ENCODE peak calls at places on chromosomes 12 and 14, in seven cellular contexts. U is skeletal muscle cell, B is ovary, O is cardiac muscle cell, V is HL-60, C is right lobe of liver, A is aorta. G is an unnamed sample.

GRCh38 chr14:65173973-65174693 is 71.8 kb upstream of the MAX start:
- DNase-seq in O (peak; percentile 43), C (no peak), B (no peak), U (no peak), V (no peak), A (no peak), G (no peak)

GRCh38 chr12:51970904-51971646 is 19.6 kb downstream of the ACVR1B start:
- DNase-seq in O (peak; percentile 52), A (no peak), U (no peak), C (no peak), V (no peak), B (no peak), G (peak; percentile 89)

GRCh38 chr12:79725987-79726386 is 35.2 kb upstream of the PAWR start:
- DNase-seq in U (peak; percentile 63), B (no peak), V (no peak), A (no peak), C (no peak), O (no peak), G (no peak)

GRCh38 chr12:5577239-5577638 is 145.3 kb downstream of the NTF3 start:
- DNase-seq in V (no peak), C (no peak), B (no peak), U (no peak), O (peak; percentile 10), A (no peak), G (no peak)

GRCh38 chr14:34086358-34086757 is 135.5 kb upstream of the EGLN3 start:
- DNase-seq in C (no peak), V (no peak), U (no peak), O (no peak), A (no peak), B (no peak), G (no peak)

GRCh38 chr12:50110127-50110761 is 1.8 kb upstream of the COX14 start:
- DNase-seq in B (peak; percentile 23), A (peak; percentile 83), V (peak; percentile 37), C (peak; percentile 92), O (no peak), U (no peak), G (peak; percentile 69)

GRCh38 chr12:42756841-42757661 is 167.5 kb upstream of the PRICKLE1 start:
- DNase-seq in V (no peak), A (no peak), O (peak; percentile 19), B (no peak), C (no peak), U (peak; percentile 88), G (peak; percentile 41)

GRCh38 chr14:54640480-54640879 is 73.6 kb downstream of the SAMD4A start:
- DNase-seq in V (no peak), C (no peak), U (no peak), A (no peak), O (no peak), B (no peak), G (no peak)

GRCh38 chr12:128116537-128116936 is 150.4 kb upstream of the TMEM132C start:
- DNase-seq in A (no peak), O (no peak), C (no peak), V (no peak), B (no peak), U (no peak), G (no peak)

GRCh38 chr12:12017135-12017581 is 53.6 kb upstream of the BCL2L14 start:
- DNase-seq in V (no peak), O (peak; percentile 23), A (no peak), C (peak; percentile 70), U (no peak), B (no peak), G (no peak)

GRCh38 chr12:15937902-15938301 is 26.8 kb downstream of the DERA start:
- DNase-seq in O (no peak), A (no peak), U (no peak), C (no peak), V (no peak), B (no peak), G (no peak)

GRCh38 chr12:131561891-131562684 is 148.8 kb upstream of the SFSWAP start:
- DNase-seq in O (no peak), U (no peak), C (no peak), B (no peak), V (no peak), A (no peak), G (no peak)

GRCh38 chr12:6391013-6391412 is 7.1 kb downstream of the LTBR start:
- DNase-seq in A (no peak), C (no peak), O (no peak), B (no peak), V (no peak), U (no peak), G (no peak)

DNA sequence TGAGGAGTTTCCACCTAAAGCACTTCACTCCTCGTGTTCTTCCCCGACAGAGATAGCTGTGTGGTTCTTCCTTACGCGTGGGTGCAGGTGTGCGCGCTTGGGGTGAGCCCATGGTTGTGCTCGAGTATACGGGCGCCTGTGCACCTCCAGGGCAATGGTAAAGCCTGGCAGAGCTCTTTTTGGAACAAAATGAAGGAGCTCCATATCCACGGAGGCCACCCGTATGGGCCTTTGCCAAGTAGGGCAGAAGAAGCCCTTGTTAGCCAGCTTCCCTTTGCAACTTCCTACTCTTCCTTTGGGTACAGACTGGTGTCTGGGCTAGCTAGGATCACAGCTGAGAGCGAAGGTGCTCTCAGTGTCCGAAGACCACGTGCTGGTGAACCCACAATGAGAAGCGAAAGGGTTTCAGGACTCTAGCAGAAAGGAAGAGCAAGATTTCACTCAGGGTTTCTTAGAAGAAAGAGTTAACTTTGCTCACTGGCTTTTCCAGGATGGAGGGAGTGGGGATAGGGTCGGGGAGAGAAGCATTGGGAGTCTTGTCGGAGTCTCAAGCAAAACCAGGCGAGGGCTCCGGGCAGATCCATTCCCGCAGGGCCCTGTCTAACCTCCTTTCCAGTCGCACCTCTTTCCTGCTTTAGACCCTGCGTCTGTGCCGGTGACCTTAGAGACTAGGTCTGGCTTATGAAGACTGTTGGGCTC is 977 bp upstream of the LRFN5 start:
- DNase-seq in B (peak; percentile 11), U (no peak), V (no peak), O (peak; percentile 72), A (peak; percentile 46), C (no peak), G (no peak)
- H3K4me3 ChIP-seq in B (peak overlapping the region; percentile 38), U (peak overlapping the region; percentile 78), V (no peak overlapping the region), O (peak overlapping the region; percentile 80), A (no peak overlapping the region), C (no peak overlapping the region), G (no peak overlapping the region)

GRCh38 chr14:104724407-104724980 is 465 bp downstream of the ADSS1 start:
- DNase-seq in O (peak; percentile 24), C (no peak), V (no peak), B (peak; percentile 34), U (no peak), A (no peak), G (no peak)

GRCh38 chr14:104721704-104722431 is 2.2 kb upstream of the ADSS1 start:
- DNase-seq in V (no peak), B (no peak), A (peak; percentile 87), U (no peak), C (no peak), O (peak; percentile 69), G (no peak)

GRCh38 chr14:104724981-104725771 is 1.1 kb downstream of the ADSS1 start:
- DNase-seq in B (no peak), A (no peak), O (peak; percentile 39), U (no peak), V (no peak), C (no peak), G (no peak)

GRCh38 chr14:104723651-104724406 is at the start of gene ADSS1:
- DNase-seq in V (peak; percentile 28), B (peak; percentile 36), C (peak; percentile 89), U (no peak), O (peak; percentile 84), A (peak; percentile 90), G (peak; percentile 62)

DNA sequence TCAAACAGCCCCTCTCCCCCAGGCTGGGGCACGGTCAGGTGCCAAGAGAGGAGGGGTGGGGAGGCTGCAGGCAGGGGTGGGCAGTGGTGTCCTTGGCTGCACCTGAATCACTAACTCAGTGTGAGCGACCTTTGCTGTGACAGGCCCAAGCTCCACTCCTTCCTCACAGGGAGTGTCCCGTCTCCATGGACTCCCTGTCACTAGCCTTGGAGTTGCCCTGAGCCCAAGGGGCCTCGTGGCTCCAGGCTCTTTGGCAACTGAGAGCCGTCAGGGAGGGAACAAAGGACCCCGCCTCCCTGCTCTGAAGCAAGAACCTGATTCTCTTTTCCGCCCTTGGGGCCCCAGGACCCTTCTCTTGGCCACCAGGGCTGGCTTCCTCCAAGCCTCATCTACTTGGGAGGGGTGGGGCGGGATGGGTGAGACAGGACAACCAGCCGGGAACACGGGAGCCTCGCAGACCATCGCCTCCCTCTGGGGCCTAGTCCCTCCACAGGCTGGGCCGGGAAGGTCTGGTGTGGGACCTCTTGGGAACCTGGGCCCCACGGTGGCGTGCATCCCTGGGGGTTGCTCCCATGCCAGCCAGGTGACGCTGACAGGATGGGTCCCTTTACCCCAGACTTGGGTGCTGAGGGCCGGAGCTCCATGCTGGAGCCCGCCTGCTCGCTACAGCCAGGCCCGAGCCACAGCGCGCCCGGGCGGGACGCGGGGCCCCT is 935 bp upstream of the ADSS1 start:
- DNase-seq in O (no peak), A (no peak), U (no peak), V (peak; percentile 49), C (no peak), B (no peak), G (no peak)
- H3K4me3 ChIP-seq in O (no peak overlapping the region), A (no peak overlapping the region), U (peak overlapping the region; percentile 52), V (peak overlapping the region; percentile 81), C (peak overlapping the region; percentile 60), B (no peak overlapping the region), G (no peak overlapping the region)

DNA sequence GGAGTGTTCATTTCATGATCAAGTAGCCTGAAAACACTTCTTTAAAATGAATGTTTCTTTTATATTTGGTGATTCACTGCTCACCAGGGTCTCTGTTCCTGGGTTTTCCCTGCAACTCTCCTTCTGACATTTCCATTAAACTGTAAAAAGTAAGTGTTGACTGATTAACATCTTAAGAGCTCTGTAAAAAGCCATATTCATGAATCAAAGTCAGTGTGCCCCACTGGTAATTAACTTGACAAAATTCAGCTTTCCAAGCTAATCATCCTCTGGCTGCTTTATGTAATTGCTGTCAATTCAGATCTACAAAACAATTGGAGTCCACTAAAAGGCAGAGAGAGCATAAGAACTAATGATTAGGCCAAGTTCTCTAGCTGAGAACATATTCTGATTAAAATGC is 41.6 kb downstream of the CNTN1 start:
- DNase-seq in V (no peak), B (no peak), O (no peak), A (no peak), C (no peak), U (no peak), G (no peak)
- H3K4me3 ChIP-seq in V (no peak overlapping the region), B (no peak overlapping the region), O (no peak overlapping the region), A (no peak overlapping the region), C (no peak overlapping the region), U (no peak overlapping the region), G (no peak overlapping the region)

GRCh38 chr14:92316116-92316515 is 6.8 kb upstream of the SLC24A4 start:
- DNase-seq in U (no peak), O (no peak), V (no peak), B (no peak), A (no peak), C (no peak), G (peak; percentile 50)

GRCh38 chr14:92314182-92314581 is 8.8 kb upstream of the SLC24A4 start:
- DNase-seq in C (no peak), U (no peak), O (no peak), A (no peak), B (no peak), V (no peak), G (no peak)

GRCh38 chr14:92316937-92317336 is 6.0 kb upstream of the SLC24A4 start:
- DNase-seq in U (no peak), V (peak; percentile 14), O (no peak), B (no peak), C (no peak), A (no peak), G (peak; percentile 50)

GRCh38 chr14:92315050-92315785 is 7.7 kb upstream of the SLC24A4 start:
- DNase-seq in A (no peak), O (no peak), U (no peak), B (no peak), V (no peak), C (no peak), G (no peak)

GRCh38 chr14:92317511-92317910 is 5.5 kb upstream of the SLC24A4 start:
- DNase-seq in V (no peak), O (no peak), U (no peak), A (no peak), B (no peak), C (no peak), G (no peak)
- H3K4me3 ChIP-seq in V (no peak overlapping the region), O (no peak overlapping the region), U (no peak overlapping the region), A (no peak overlapping the region), B (no peak overlapping the region), C (no peak overlapping the region), G (no peak overlapping the region)

G was measured in GM12865.